ENCODE peak calls at places on chromosomes 1 and 21, in six cellular contexts. One of them, this sample, is unnamed.

GRCh38 chr1:221708076-221708571 is 33.8 kb downstream of the DUSP10 start:
- DNase-seq in choroid plexus epithelial cell: peak
- DNase-seq in epithelial cell of proximal tubule: no peak
- DNase-seq in Caco-2: no peak
- DNase-seq in non-pigmented ciliary epithelial cell: no peak
- DNase-seq in activated gamma-delta T cell: no peak
- DNase-seq in this sample: no peak

GRCh38 chr21:45570826-45571601 is 28.8 kb upstream of the SLC19A1 start:
- DNase-seq in non-pigmented ciliary epithelial cell: no peak
- DNase-seq in Caco-2: no peak
- DNase-seq in epithelial cell of proximal tubule: no peak
- DNase-seq in activated gamma-delta T cell: no peak
- DNase-seq in choroid plexus epithelial cell: peak
- DNase-seq in this sample: no peak

GRCh38 chr1:29706936-29707335 is 470.6 kb downstream of the PTPRU start:
- DNase-seq in non-pigmented ciliary epithelial cell: no peak
- DNase-seq in choroid plexus epithelial cell: peak
- DNase-seq in Caco-2: peak
- DNase-seq in epithelial cell of proximal tubule: no peak
- DNase-seq in activated gamma-delta T cell: no peak
- DNase-seq in this sample: no peak

GRCh38 chr1:67674260-67675011 is 10.6 kb upstream of the GADD45A start:
- DNase-seq in epithelial cell of proximal tubule: no peak
- DNase-seq in Caco-2: no peak
- DNase-seq in activated gamma-delta T cell: no peak
- DNase-seq in choroid plexus epithelial cell: no peak
- DNase-seq in non-pigmented ciliary epithelial cell: no peak
- DNase-seq in this sample: no peak

GRCh38 chr1:92945748-92946270 is 15.5 kb downstream of the DIPK1A start:
- DNase-seq in choroid plexus epithelial cell: no peak
- DNase-seq in epithelial cell of proximal tubule: no peak
- DNase-seq in Caco-2: no peak
- DNase-seq in non-pigmented ciliary epithelial cell: no peak
- DNase-seq in activated gamma-delta T cell: no peak
- DNase-seq in this sample: no peak

GRCh38 chr1:223514644-223515043 is 121.4 kb downstream of the CCDC185 start:
- DNase-seq in non-pigmented ciliary epithelial cell: no peak
- DNase-seq in choroid plexus epithelial cell: no peak
- DNase-seq in Caco-2: no peak
- DNase-seq in epithelial cell of proximal tubule: no peak
- DNase-seq in activated gamma-delta T cell: no peak
- DNase-seq in this sample: no peak

GRCh38 chr21:46622226-46622625 is 13.2 kb upstream of the PRMT2 start:
- DNase-seq in epithelial cell of proximal tubule: no peak
- DNase-seq in Caco-2: no peak
- DNase-seq in choroid plexus epithelial cell: peak
- DNase-seq in non-pigmented ciliary epithelial cell: no peak
- DNase-seq in activated gamma-delta T cell: no peak
- DNase-seq in this sample: no peak

GRCh38 chr1:172699111-172699510 is 40.2 kb downstream of the FASLG start:
- DNase-seq in non-pigmented ciliary epithelial cell: peak
- DNase-seq in activated gamma-delta T cell: no peak
- DNase-seq in Caco-2: no peak
- DNase-seq in choroid plexus epithelial cell: peak
- DNase-seq in epithelial cell of proximal tubule: no peak
- DNase-seq in this sample: no peak

GRCh38 chr1:211625040-211625439 is 46.1 kb upstream of the SLC30A1 start:
- DNase-seq in non-pigmented ciliary epithelial cell: no peak
- DNase-seq in epithelial cell of proximal tubule: no peak
- DNase-seq in choroid plexus epithelial cell: peak
- DNase-seq in activated gamma-delta T cell: no peak
- DNase-seq in Caco-2: peak
- DNase-seq in this sample: no peak

GRCh38 chr21:34180826-34181359 is 107.5 kb downstream of the MRPS6 start:
- DNase-seq in non-pigmented ciliary epithelial cell: no peak
- DNase-seq in epithelial cell of proximal tubule: no peak
- DNase-seq in Caco-2: no peak
- DNase-seq in choroid plexus epithelial cell: no peak
- DNase-seq in activated gamma-delta T cell: no peak
- DNase-seq in this sample: no peak

GRCh38 chr1:52669696-52670095 is 28.5 kb downstream of the COA7 start:
- DNase-seq in Caco-2: no peak
- DNase-seq in epithelial cell of proximal tubule: no peak
- DNase-seq in activated gamma-delta T cell: no peak
- DNase-seq in non-pigmented ciliary epithelial cell: no peak
- DNase-seq in choroid plexus epithelial cell: peak
- DNase-seq in this sample: no peak

GRCh38 chr1:160665330-160666078 is 18.7 kb upstream of the SLAMF1 start:
- DNase-seq in activated gamma-delta T cell: no peak
- DNase-seq in choroid plexus epithelial cell: peak
- DNase-seq in non-pigmented ciliary epithelial cell: no peak
- DNase-seq in epithelial cell of proximal tubule: no peak
- DNase-seq in Caco-2: no peak
- DNase-seq in this sample: no peak

GRCh38 chr1:155071701-155072100 is 6.9 kb upstream of the EFNA3 start:
- DNase-seq in choroid plexus epithelial cell: no peak
- DNase-seq in epithelial cell of proximal tubule: no peak
- DNase-seq in non-pigmented ciliary epithelial cell: no peak
- DNase-seq in Caco-2: no peak
- DNase-seq in activated gamma-delta T cell: no peak
- DNase-seq in this sample: no peak

GRCh38 chr1:77300566-77300965 is 18.7 kb downstream of the AK5 start:
- DNase-seq in activated gamma-delta T cell: no peak
- DNase-seq in non-pigmented ciliary epithelial cell: no peak
- DNase-seq in choroid plexus epithelial cell: no peak
- DNase-seq in Caco-2: no peak
- DNase-seq in epithelial cell of proximal tubule: no peak
- DNase-seq in this sample: no peak

GRCh38 chr1:93670141-93670540 is 11.5 kb downstream of the BCAR3 start:
- DNase-seq in activated gamma-delta T cell: no peak
- DNase-seq in epithelial cell of proximal tubule: no peak
- DNase-seq in non-pigmented ciliary epithelial cell: no peak
- DNase-seq in choroid plexus epithelial cell: peak
- DNase-seq in Caco-2: no peak
- DNase-seq in this sample: no peak

GRCh38 chr21:35195232-35195631 is 146.1 kb upstream of the RUNX1 start:
- DNase-seq in non-pigmented ciliary epithelial cell: no peak
- DNase-seq in activated gamma-delta T cell: no peak
- DNase-seq in Caco-2: no peak
- DNase-seq in choroid plexus epithelial cell: no peak
- DNase-seq in epithelial cell of proximal tubule: no peak
- DNase-seq in this sample: no peak

GRCh38 chr1:64675718-64676345 is 69.0 kb upstream of the RAVER2 start:
- DNase-seq in Caco-2: peak
- DNase-seq in epithelial cell of proximal tubule: no peak
- DNase-seq in choroid plexus epithelial cell: peak
- DNase-seq in activated gamma-delta T cell: no peak
- DNase-seq in non-pigmented ciliary epithelial cell: no peak
- DNase-seq in this sample: no peak

GRCh38 chr1:154431586-154432373 is 26.6 kb downstream of the IL6R start:
- DNase-seq in choroid plexus epithelial cell: peak
- DNase-seq in non-pigmented ciliary epithelial cell: peak
- DNase-seq in activated gamma-delta T cell: no peak
- DNase-seq in Caco-2: no peak
- DNase-seq in epithelial cell of proximal tubule: peak
- DNase-seq in this sample: no peak

GRCh38 chr1:195878478-195878877 is 729.8 kb downstream of the KCNT2 start:
- DNase-seq in non-pigmented ciliary epithelial cell: no peak
- DNase-seq in epithelial cell of proximal tubule: no peak
- DNase-seq in activated gamma-delta T cell: no peak
- DNase-seq in choroid plexus epithelial cell: no peak
- DNase-seq in Caco-2: no peak
- DNase-seq in this sample: no peak

GRCh38 chr1:210263963-210264362 is 31.4 kb downstream of the SERTAD4 start:
- DNase-seq in choroid plexus epithelial cell: no peak
- DNase-seq in Caco-2: no peak
- DNase-seq in non-pigmented ciliary epithelial cell: no peak
- DNase-seq in epithelial cell of proximal tubule: no peak
- DNase-seq in activated gamma-delta T cell: no peak
- DNase-seq in this sample: no peak

GRCh38 chr1:116856312-116856711 is 53.4 kb upstream of the PTGFRN start:
- DNase-seq in epithelial cell of proximal tubule: no peak
- DNase-seq in Caco-2: no peak
- DNase-seq in activated gamma-delta T cell: no peak
- DNase-seq in non-pigmented ciliary epithelial cell: no peak
- DNase-seq in choroid plexus epithelial cell: no peak
- DNase-seq in this sample: no peak